ENCODE peak calls at places on chromosome 20, in seven cellular contexts. X is fibroblast of lung, F is GM23248, D is HepG2, J is H1, G is PC-9, B is MM.1S. Q is an unnamed sample.

GRCh38 chr20:38008233-38008944 is 24.9 kb downstream of the TTI1 start:
- DNase-seq in X (no peak), F (no peak), D (no peak), J (no peak), G (no peak), B (no peak), Q (no peak)

GRCh38 chr20:3406481-3407425 is 716 bp downstream of the DNAAF9 start:
- DNase-seq in X (peak), F (peak), D (peak), J (peak), G (no peak), B (no peak), Q (no peak)

GRCh38 chr20:41608606-41609005 is 9.6 kb downstream of the CHD6 start:
- DNase-seq in X (no peak), F (no peak), D (no peak), J (no peak), G (no peak), B (no peak), Q (no peak)

GRCh38 chr20:13458860-13459451 is 179.8 kb downstream of the TASP1 start:
- DNase-seq in X (peak), F (peak), D (peak), J (no peak), G (no peak), B (peak), Q (peak)

GRCh38 chr20:55415567-55416142 is 589.7 kb downstream of the CBLN4 start:
- DNase-seq in X (peak), F (peak), D (peak), J (no peak), G (no peak), B (peak), Q (no peak)

GRCh38 chr20:4457566-4458543 is 263.9 kb upstream of the PRND start:
- DNase-seq in X (no peak), F (no peak), D (no peak), J (no peak), G (peak), B (no peak), Q (peak)

GRCh38 chr20:32162367-32162766 is 45.2 kb downstream of the PLAGL2 start:
- DNase-seq in X (no peak), F (no peak), D (no peak), J (no peak), G (no peak), B (no peak), Q (no peak)

GRCh38 chr20:32484221-32485125 is 100.7 kb downstream of the NOL4L start:
- DNase-seq in X (peak), F (peak), D (no peak), J (peak), G (no peak), B (no peak), Q (no peak)

GRCh38 chr20:58565461-58566175 is 50.4 kb upstream of the APCDD1L start:
- DNase-seq in X (no peak), F (no peak), D (no peak), J (no peak), G (no peak), B (no peak), Q (no peak)

GRCh38 chr20:3728876-3729275 is 3.6 kb upstream of the HSPA12B start:
- DNase-seq in X (no peak), F (no peak), D (no peak), J (no peak), G (no peak), B (no peak), Q (no peak)

GRCh38 chr20:61355096-61355495 is 103.0 kb downstream of the CDH4 start:
- DNase-seq in X (peak), F (no peak), D (no peak), J (no peak), G (no peak), B (no peak), Q (no peak)

GRCh38 chr20:6055161-6055783 is 1.4 kb upstream of the LRRN4 start:
- DNase-seq in X (no peak), F (no peak), D (no peak), J (no peak), G (no peak), B (no peak), Q (no peak)

GRCh38 chr20:53282217-53282955 is 310.2 kb downstream of the TSHZ2 start:
- DNase-seq in X (no peak), F (no peak), D (no peak), J (no peak), G (peak), B (no peak), Q (no peak)

GRCh38 chr20:11882651-11883050 is 35.0 kb upstream of the BTBD3 start:
- DNase-seq in X (peak), F (peak), D (no peak), J (no peak), G (no peak), B (no peak), Q (no peak)

GRCh38 chr20:40532103-40532502 is 156.9 kb downstream of the MAFB start:
- DNase-seq in X (no peak), F (peak), D (peak), J (peak), G (no peak), B (peak), Q (peak)

GRCh38 chr20:9160760-9161159 is 91.9 kb downstream of the PLCB4 start:
- DNase-seq in X (peak), F (peak), D (no peak), J (no peak), G (no peak), B (no peak), Q (no peak)

GRCh38 chr20:32456869-32457421 is 98.8 kb downstream of the ASXL1 start:
- DNase-seq in X (peak), F (peak), D (no peak), J (peak), G (no peak), B (peak), Q (no peak)

GRCh38 chr20:57117296-57117695 is 149.1 kb downstream of the BMP7 start:
- DNase-seq in X (no peak), F (no peak), D (no peak), J (no peak), G (no peak), B (no peak), Q (no peak)

GRCh38 chr20:34190262-34190661 is 51.0 kb upstream of the ASIP start:
- DNase-seq in X (no peak), F (peak), D (no peak), J (no peak), G (no peak), B (no peak), Q (no peak)

GRCh38 chr20:35144694-35145093 is 2.4 kb downstream of the EDEM2 start:
- DNase-seq in X (no peak), F (no peak), D (no peak), J (no peak), G (no peak), B (no peak), Q (no peak)

GRCh38 chr20:31716818-31717477 is 5.7 kb downstream of the BCL2L1 start:
- DNase-seq in X (no peak), F (no peak), D (no peak), J (no peak), G (no peak), B (no peak), Q (no peak)

GRCh38 chr20:31559704-31560093 is 45.4 kb upstream of the ID1 start:
- DNase-seq in X (peak), F (no peak), D (no peak), J (no peak), G (no peak), B (peak), Q (no peak)

GRCh38 chr20:45445805-45446562 is 23.6 kb upstream of the WFDC2 start:
- DNase-seq in X (no peak), F (peak), D (peak), J (peak), G (no peak), B (peak), Q (peak)

GRCh38 chr20:5973172-5973571 is 22.7 kb downstream of the MCM8 start:
- DNase-seq in X (peak), F (peak), D (no peak), J (no peak), G (peak), B (no peak), Q (no peak)

GRCh38 chr20:3171391-3172125 is 1.8 kb downstream of the LZTS3 start:
- DNase-seq in X (no peak), F (no peak), D (no peak), J (no peak), G (no peak), B (no peak), Q (no peak)

GRCh38 chr20:16486532-16486931 is 86.7 kb downstream of the KIF16B start:
- DNase-seq in X (no peak), F (no peak), D (no peak), J (no peak), G (no peak), B (no peak), Q (no peak)

GRCh38 chr20:38857703-38858102 is 52.2 kb downstream of the PPP1R16B start:
- DNase-seq in X (no peak), F (no peak), D (no peak), J (no peak), G (no peak), B (no peak), Q (no peak)

GRCh38 chr20:48006036-48006833 is 221.0 kb upstream of the SULF2 start:
- DNase-seq in X (peak), F (peak), D (no peak), J (no peak), G (no peak), B (no peak), Q (no peak)

GRCh38 chr20:22462975-22463914 is 121.1 kb downstream of the FOXA2 start:
- DNase-seq in X (no peak), F (peak), D (no peak), J (no peak), G (peak), B (no peak), Q (no peak)

GRCh38 chr20:56516631-56517030 is 7.9 kb upstream of the FAM209A start:
- DNase-seq in X (no peak), F (no peak), D (no peak), J (no peak), G (no peak), B (no peak), Q (no peak)

GRCh38 chr20:20368414-20369352 is 779 bp downstream of the INSM1 start:
- DNase-seq in X (no peak), F (peak), D (no peak), J (peak), G (no peak), B (peak), Q (no peak)

GRCh38 chr20:34111057-34111711 is 859 bp downstream of the EIF2S2 start:
- DNase-seq in X (peak), F (peak), D (no peak), J (no peak), G (peak), B (peak), Q (no peak)

GRCh38 chr20:44616604-44616964 is 34.2 kb downstream of the PKIG start:
- DNase-seq in X (no peak), F (no peak), D (no peak), J (peak), G (no peak), B (no peak), Q (no peak)

GRCh38 chr20:45545754-45546453 is 1.3 kb downstream of the EPPIN start:
- DNase-seq in X (peak), F (peak), D (peak), J (peak), G (no peak), B (peak), Q (peak)

GRCh38 chr20:18359854-18360253 is 71.5 kb downstream of the ZNF133 start:
- DNase-seq in X (no peak), F (no peak), D (no peak), J (no peak), G (no peak), B (no peak), Q (no peak)

GRCh38 chr20:18362916-18363315 is 74.6 kb downstream of the ZNF133 start:
- DNase-seq in X (no peak), F (no peak), D (no peak), J (no peak), G (no peak), B (no peak), Q (no peak)

GRCh38 chr20:18363708-18364107 is 75.4 kb downstream of the ZNF133 start:
- DNase-seq in X (no peak), F (no peak), D (no peak), J (no peak), G (no peak), B (no peak), Q (no peak)

GRCh38 chr20:18361678-18362077 is 73.4 kb downstream of the ZNF133 start:
- DNase-seq in X (no peak), F (no peak), D (no peak), J (no peak), G (no peak), B (no peak), Q (no peak)

DNA sequence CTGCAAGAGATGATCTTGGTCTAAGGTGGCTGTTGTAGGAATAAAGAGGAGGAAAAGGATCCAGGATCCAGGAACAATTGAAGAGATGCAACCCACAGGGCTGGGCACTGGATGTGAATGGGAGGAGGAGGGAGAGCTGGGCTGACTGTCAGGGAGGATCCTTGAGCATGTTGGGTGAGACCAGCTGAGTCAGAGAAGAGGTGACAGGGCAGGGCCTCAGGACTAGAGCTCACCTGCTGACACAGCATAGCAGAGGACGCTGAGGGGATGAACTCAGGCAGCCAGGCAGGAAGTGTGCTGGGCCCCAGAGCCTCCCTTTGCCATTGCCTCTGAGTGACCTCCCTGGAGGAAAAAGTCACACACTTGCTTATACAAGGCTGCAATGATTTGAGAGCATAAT is 72.3 kb downstream of the ZNF133 start:
- DNase-seq in X (no peak), F (no peak), D (no peak), J (no peak), G (no peak), B (peak), Q (no peak)
- H2AFZ ChIP-seq in X (no peak), F (no peak), D (no peak), J (no peak), G (no peak), B (peak), Q (no peak)

DNA sequence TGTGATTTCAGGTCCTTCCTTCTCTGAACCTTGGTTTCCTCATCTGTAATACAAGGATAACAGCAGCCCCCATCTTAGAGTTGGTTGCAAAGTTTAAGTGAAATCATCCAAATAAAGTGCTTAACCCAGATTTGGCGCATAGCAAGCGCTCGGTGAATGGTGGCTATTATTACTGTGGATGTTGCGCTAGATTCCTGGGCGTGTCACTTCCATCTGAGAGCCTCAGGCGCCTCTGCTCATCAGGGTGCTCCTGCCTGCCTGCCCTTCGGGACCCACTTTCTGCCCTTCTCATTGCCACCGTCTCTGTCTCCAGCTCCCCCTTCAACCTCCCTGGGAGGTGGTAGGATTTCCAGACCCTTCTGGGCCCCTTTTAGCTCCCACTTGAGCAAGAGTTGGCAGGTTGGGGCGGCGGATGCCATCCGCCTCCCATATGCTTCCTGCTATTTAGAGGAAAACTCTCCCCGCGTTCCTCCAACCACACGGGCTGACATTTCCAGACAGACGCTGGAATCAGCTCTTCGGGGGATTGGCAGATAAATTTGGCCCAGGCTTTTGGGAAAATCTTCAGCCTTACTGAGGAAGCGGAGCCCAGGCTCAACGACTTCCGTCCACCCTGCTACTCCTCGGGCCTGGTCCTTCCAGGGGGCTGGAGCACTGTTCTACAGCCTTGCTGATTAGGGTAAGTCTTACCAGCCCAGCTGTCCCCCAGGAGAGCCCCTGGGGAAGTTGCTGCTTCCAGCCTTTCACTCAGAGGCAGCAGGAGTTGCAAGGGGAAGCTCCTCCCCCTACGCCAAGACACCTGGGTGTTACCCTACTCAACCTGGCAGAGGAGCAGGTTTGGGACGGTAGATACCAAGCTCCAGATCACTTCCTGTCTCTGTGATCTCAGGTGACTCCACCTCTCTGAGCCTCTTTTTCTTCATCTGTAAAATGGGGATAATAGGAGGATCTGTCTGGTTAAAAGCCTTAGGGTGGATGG is 71.5 kb downstream of the DLGAP4 start:
- DNase-seq in X (no peak), F (no peak), D (no peak), J (no peak), G (no peak), B (no peak), Q (no peak)
- TF ChIP-seq EZH2 in X (no peak), F (no peak), D (no peak), J (no peak), G (no peak), B (no peak), Q (no peak)

GRCh38 chr20:62797671-62798532 is 1.6 kb downstream of the MRGBP start:
- DNase-seq in X (no peak), F (no peak), D (no peak), J (no peak), G (no peak), B (no peak), Q (no peak)

GRCh38 chr20:62799873-62800272 is 3.6 kb downstream of the MRGBP start:
- DNase-seq in X (no peak), F (no peak), D (no peak), J (no peak), G (no peak), B (no peak), Q (no peak)

GRCh38 chr20:62799459-62799858 is 3.2 kb downstream of the MRGBP start:
- DNase-seq in X (no peak), F (no peak), D (no peak), J (no peak), G (no peak), B (no peak), Q (no peak)

GRCh38 chr20:62800314-62801259 is 4.0 kb upstream of the OGFR start:
- DNase-seq in X (no peak), F (no peak), D (no peak), J (no peak), G (no peak), B (no peak), Q (no peak)

DNA sequence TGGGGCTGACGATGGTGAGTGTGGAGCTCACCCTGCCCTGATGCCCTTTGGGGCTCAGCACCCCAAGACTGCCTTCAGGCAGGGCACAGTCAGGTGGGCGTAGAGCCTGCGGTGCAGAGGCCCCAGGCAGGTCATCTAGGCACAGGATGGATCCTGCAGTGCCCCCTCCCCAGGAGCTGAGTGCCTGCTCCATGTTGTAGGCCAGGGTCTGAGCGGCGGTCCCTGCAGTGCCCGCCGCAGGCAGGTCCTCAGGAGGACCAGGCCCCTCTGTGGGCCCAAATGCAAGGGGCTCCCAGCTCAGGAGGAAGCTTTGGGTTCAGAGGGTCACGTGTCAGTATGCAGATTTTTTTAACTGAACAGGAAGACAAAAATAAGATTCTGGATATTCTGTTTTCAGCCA is 2.8 kb downstream of the MRGBP start:
- DNase-seq in X (no peak), F (no peak), D (no peak), J (no peak), G (no peak), B (no peak), Q (no peak)
- H3K4me2 ChIP-seq in X (no peak), F (no peak), D (no peak), J (no peak), G (no peak), B (no peak), Q (no peak)

DNA sequence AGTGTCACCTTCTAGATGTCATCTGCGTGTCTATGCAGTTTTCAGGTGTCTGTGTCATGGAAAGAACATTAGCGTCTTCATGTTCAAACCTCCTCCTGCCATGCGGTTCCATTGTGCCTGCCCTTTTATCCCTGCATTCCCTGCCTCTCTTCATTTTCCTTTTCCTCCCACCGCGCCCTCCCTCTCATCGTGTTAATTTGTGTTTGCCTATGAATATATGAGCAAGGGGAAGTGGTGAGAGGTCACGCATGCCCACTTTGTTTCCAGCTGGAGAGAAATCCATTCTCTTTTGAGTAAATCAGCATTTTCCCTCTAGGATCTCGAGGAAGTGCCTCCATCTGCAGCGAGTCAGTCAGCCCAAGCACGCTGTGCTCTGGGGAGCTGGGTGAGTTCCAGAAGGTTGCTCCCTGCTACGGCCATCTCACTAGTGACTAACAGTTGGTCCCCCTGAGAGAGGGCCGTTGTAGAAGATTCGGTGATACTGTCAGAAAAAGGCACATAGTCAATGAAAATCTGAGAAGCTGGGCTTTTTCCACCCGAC is 42.9 kb downstream of the CDH26 start:
- DNase-seq in X (no peak), F (no peak), D (no peak), J (no peak), G (no peak), B (no peak), Q (no peak)
- H2AFZ ChIP-seq in X (no peak), F (no peak), D (no peak), J (no peak), G (no peak), B (no peak), Q (no peak)

GRCh38 chr20:59575653-59576052 is 28.7 kb upstream of the PHACTR3 start:
- DNase-seq in X (no peak), F (no peak), D (no peak), J (no peak), G (no peak), B (no peak), Q (no peak)
- TF ChIP-seq EZH2 in X (no peak), F (no peak), D (no peak), J (no peak), G (no peak), B (no peak), Q (no peak)

GRCh38 chr20:43532416-43533055 is 25.0 kb downstream of the L3MBTL1 start:
- DNase-seq in X (no peak), F (no peak), D (no peak), J (no peak), G (no peak), B (no peak), Q (no peak)
- H3K4me2 ChIP-seq in X (no peak), F (peak), D (no peak), J (no peak), G (no peak), B (no peak), Q (no peak)